ENCODE peak calls at places on chromosomes 6 and 20, in five cellular contexts. W, B, M, D and Y are unnamed samples.

GRCh38 chr20:36833275-36834020 is 42.5 kb upstream of the TLDC2 start:
- DNase-seq in D (peak; percentile 39), M (no peak), B (no peak), W (no peak), Y (no peak)

GRCh38 chr6:26064619-26065257 is 22.5 kb upstream of the HFE start:
- DNase-seq in W (peak; percentile 71), D (peak; percentile 42), M (peak; percentile 56), B (no peak), Y (no peak)

GRCh38 chr6:83954371-83954770 is 79.2 kb upstream of the MRAP2 start:
- DNase-seq in W (no peak), M (no peak), B (no peak), D (no peak), Y (no peak)

GRCh38 chr6:145119091-145119490 is 616.2 kb downstream of the EPM2A start:
- DNase-seq in D (no peak), B (no peak), W (no peak), M (no peak), Y (no peak)

GRCh38 chr6:76697585-76697984 is 625.1 kb upstream of the IMPG1 start:
- DNase-seq in W (no peak), B (no peak), M (no peak), D (no peak), Y (no peak)

GRCh38 chr20:24580006-24580405 is 110.6 kb downstream of the SYNDIG1 start:
- DNase-seq in D (no peak), B (no peak), M (no peak), W (no peak), Y (no peak)

GRCh38 chr6:149834513-149835481 is 29.4 kb downstream of the LRP11 start:
- DNase-seq in B (no peak), W (peak; percentile 64), D (peak; percentile 62), M (peak; percentile 75), Y (peak; percentile 61)

GRCh38 chr6:19279137-19279747 is 557.9 kb upstream of the ID4 start:
- DNase-seq in B (no peak), D (no peak), W (no peak), M (no peak), Y (no peak)

GRCh38 chr6:155495011-155495768 is 39.6 kb upstream of the NOX3 start:
- DNase-seq in M (no peak), D (peak; percentile 75), W (no peak), B (peak; percentile 83), Y (no peak)
- TF ChIP-seq CTCF in M (no peak), D (peak; percentile 74), W (no peak), B (peak; percentile 69), Y (no peak)

DNA sequence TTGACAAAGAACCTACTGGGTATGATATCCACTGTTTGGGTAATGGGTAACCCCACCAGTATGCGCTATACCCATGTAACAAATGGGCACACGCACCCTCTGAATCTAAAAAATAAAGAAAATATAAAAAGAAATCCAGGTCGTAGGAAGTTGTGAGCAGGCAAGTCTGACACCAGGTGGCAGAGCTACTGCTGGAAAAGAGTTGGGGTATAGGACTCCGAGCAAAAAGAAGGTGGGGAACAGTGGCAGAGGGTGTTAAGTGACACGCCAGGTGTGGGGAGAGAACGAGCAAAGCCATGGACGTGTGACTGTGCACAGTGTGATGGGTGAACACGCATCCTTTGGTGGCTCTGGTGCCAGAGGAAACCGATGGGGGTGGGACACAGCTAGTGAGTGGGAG is 46.7 kb downstream of the NOX3 start:
- DNase-seq in D (no peak), B (no peak), M (no peak), W (no peak), Y (no peak)
- TF ChIP-seq CTCF in D (peak; percentile 19), B (no peak), M (no peak), W (no peak), Y (no peak)

DNA sequence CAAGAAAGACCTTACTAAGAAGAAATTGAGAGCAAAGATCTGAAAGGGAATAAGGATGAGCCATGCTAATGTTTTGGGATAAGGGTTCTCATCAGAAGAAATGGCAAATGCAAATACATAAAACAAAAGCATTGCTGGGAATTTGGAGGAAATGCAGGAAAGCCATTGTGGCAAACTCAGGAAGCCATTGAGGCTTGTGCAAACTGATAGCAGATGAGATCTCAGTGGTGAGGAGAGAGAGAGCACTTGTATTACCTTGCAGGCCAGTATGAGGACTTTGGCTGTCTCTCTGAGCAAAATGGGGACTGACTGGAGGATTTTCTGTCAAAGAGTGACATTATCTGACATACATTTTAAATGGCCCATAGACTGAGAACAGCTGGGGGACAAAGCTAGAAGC is 103.0 kb downstream of the ADGRB3 start:
- DNase-seq in M (no peak), B (no peak), W (no peak), D (no peak), Y (no peak)
- TF ChIP-seq CTCF in M (no peak), B (no peak), W (no peak), D (no peak), Y (no peak)

GRCh38 chr6:42259286-42259685 is 41.6 kb upstream of the MRPS10 start:
- DNase-seq in D (no peak), W (no peak), M (no peak), B (no peak), Y (no peak)
- TF ChIP-seq CTCF in D (no peak), W (no peak), M (no peak), B (no peak), Y (no peak)

GRCh38 chr6:4113623-4114022 is 21.8 kb downstream of the ECI2 start:
- DNase-seq in M (no peak), W (no peak), B (no peak), D (no peak), Y (no peak)
- TF ChIP-seq CTCF in M (no peak), W (no peak), B (no peak), D (no peak), Y (no peak)